ENCODE peak calls at places on chromosomes 6 and 20, in five cellular contexts. D is BE2C, V is bronchial epithelial cell, W is stomach, T is GM12865. H is an unnamed sample.
A peak's percentile ranks its signal among the peaks of the same experiment; 100 is the strongest.

GRCh38 chr6:1285589-1286340 is 26.1 kb upstream of the FOXQ1 start:
- DNase-seq in D (no peak), V (peak; percentile 63), W (no peak), T (no peak), H (no peak)

GRCh38 chr20:31497838-31498540 is 16.3 kb upstream of the HM13 start:
- DNase-seq in D (no peak), V (no peak), W (no peak), T (peak; percentile 20), H (no peak)

GRCh38 chr6:168355716-168356522 is 36.3 kb upstream of the DACT2 start:
- DNase-seq in D (peak; percentile 74), V (no peak), W (peak; percentile 64), T (no peak), H (peak; percentile 77)

GRCh38 chr6:139525415-139525814 is 151.0 kb upstream of the CITED2 start:
- DNase-seq in D (no peak), V (no peak), W (no peak), T (no peak), H (no peak)

GRCh38 chr20:51667002-51667408 is 101.2 kb downstream of the ATP9A start:
- DNase-seq in D (no peak), V (no peak), W (no peak), T (no peak), H (no peak)

GRCh38 chr20:4060054-4060795 is 44.9 kb upstream of the RNF24 start:
- DNase-seq in D (no peak), V (no peak), W (peak; percentile 91), T (peak; percentile 71), H (no peak)

GRCh38 chr6:164927288-164928040 is 381.9 kb downstream of the C6orf118 start:
- DNase-seq in D (peak; percentile 77), V (peak; percentile 33), W (peak; percentile 69), T (peak; percentile 61), H (peak; percentile 83)

GRCh38 chr6:165847407-165848098 is 184.5 kb upstream of the PDE10A start:
- DNase-seq in D (no peak), V (peak; percentile 34), W (peak; percentile 60), T (no peak), H (no peak)

GRCh38 chr6:21914121-21914973 is 320.8 kb downstream of the SOX4 start:
- DNase-seq in D (peak; percentile 48), V (peak; percentile 76), W (peak; percentile 91), T (no peak), H (no peak)

GRCh38 chr20:41170386-41171105 is 33.2 kb downstream of the PLCG1 start:
- DNase-seq in D (no peak), V (no peak), W (no peak), T (no peak), H (no peak)

GRCh38 chr6:29887330-29887818 is 55.0 kb upstream of the HLA-A start:
- DNase-seq in D (no peak), V (no peak), W (peak; percentile 55), T (peak; percentile 52), H (no peak)

GRCh38 chr6:45609141-45609638 is 231.5 kb upstream of the SUPT3H start:
- DNase-seq in D (no peak), V (no peak), W (no peak), T (no peak), H (no peak)

GRCh38 chr20:9531581-9531980 is 17.2 kb downstream of the LAMP5 start:
- DNase-seq in D (no peak), V (peak; percentile 39), W (no peak), T (no peak), H (no peak)

GRCh38 chr20:45826381-45827019 is 612 bp downstream of the TNNC2 start:
- DNase-seq in D (no peak), V (no peak), W (no peak), T (no peak), H (no peak)

GRCh38 chr6:104682722-104683643 is 176.7 kb downstream of the HACE1 start:
- DNase-seq in D (peak; percentile 80), V (peak; percentile 40), W (peak; percentile 40), T (peak; percentile 68), H (peak; percentile 69)

GRCh38 chr20:21184810-21185209 is 58.9 kb downstream of the KIZ start:
- DNase-seq in D (no peak), V (peak; percentile 86), W (no peak), T (no peak), H (no peak)

GRCh38 chr6:126054258-126054702 is 67.9 kb downstream of the TRMT11 start:
- DNase-seq in D (peak; percentile 60), V (no peak), W (no peak), T (no peak), H (no peak)

GRCh38 chr6:157424491-157425020 is 43.6 kb downstream of the ZDHHC14 start:
- DNase-seq in D (no peak), V (no peak), W (no peak), T (no peak), H (no peak)

GRCh38 chr20:13856356-13856755 is 71.5 kb downstream of the NDUFAF5 start:
- DNase-seq in D (no peak), V (peak; percentile 12), W (no peak), T (no peak), H (no peak)

GRCh38 chr6:129251669-129252376 is 368.9 kb downstream of the LAMA2 start:
- DNase-seq in D (peak; percentile 47), V (peak; percentile 76), W (peak; percentile 44), T (peak; percentile 74), H (peak; percentile 58)

GRCh38 chr6:10385512-10386132 is 29.3 kb downstream of the TFAP2A start:
- DNase-seq in D (no peak), V (no peak), W (no peak), T (no peak), H (peak; percentile 28)

GRCh38 chr6:128139519-128139918 is 238.7 kb upstream of the THEMIS start:
- DNase-seq in D (no peak), V (peak; percentile 72), W (no peak), T (no peak), H (no peak)

DNA sequence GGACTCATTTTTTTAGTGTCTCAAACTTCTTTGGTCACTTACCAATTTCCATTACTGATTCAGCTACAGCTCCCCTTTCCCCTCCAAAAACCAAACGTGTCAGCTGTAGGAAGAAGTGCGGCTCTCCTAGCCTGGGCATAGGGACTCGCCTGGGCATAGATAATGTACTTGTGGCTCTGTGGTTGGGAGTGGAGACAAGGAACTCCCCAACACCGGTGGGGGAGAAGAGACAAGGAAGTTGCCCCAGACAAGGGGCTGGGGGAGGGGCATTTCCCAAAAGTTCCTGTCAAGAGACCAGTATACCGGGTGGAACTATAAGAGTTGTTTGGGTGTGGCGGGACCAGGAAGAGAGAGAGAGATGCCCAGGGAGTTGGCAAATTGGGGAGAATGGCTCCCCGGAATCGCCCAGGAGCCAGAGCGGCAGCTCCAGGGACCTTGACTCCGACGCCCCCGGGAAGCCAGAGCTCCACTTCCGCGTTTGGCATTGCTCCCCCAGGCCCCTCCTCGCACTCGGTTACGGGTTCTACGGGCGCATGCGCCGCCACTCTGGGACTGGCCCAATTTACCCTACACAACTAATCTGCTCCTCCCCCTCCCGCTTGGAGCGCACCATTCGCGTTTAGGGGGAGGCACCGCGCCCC is 871 bp upstream of the ZFAND3 start:
- DNase-seq in D (peak; percentile 94), V (peak; percentile 83), W (peak; percentile 98), T (peak; percentile 99), H (peak; percentile 91)
- TF ChIP-seq CTCF in D (no peak), V (no peak), W (no peak), T (no peak), H (no peak)

DNA sequence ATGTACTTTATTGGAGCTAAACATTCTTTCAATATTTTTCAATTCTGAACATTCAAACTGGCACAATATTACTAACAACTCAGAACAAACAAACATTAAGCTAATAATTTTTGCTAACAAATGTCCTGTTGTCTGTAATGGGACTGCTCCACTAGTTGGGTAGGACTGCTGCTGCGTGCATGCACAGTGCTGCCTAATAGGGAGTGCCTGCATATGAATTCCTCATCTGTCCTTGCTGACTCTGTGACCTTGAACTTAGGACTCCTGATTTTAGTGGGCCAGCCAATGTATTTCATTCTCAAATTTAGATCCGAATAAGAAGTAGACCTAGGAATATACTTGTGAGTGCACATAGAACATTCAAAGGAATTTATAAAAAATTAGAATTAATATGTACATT is 196.5 kb upstream of the RAB32 start:
- DNase-seq in D (no peak), V (no peak), W (no peak), T (no peak), H (no peak)
- TF ChIP-seq CTCF in D (no peak), V (no peak), W (no peak), T (no peak), H (no peak)

GRCh38 chr6:53424300-53424699 is 75.5 kb upstream of the ELOVL5 start:
- DNase-seq in D (no peak), V (no peak), W (no peak), T (no peak), H (no peak)
- TF ChIP-seq CTCF in D (no peak), V (no peak), W (no peak), T (no peak), H (no peak)

DNA sequence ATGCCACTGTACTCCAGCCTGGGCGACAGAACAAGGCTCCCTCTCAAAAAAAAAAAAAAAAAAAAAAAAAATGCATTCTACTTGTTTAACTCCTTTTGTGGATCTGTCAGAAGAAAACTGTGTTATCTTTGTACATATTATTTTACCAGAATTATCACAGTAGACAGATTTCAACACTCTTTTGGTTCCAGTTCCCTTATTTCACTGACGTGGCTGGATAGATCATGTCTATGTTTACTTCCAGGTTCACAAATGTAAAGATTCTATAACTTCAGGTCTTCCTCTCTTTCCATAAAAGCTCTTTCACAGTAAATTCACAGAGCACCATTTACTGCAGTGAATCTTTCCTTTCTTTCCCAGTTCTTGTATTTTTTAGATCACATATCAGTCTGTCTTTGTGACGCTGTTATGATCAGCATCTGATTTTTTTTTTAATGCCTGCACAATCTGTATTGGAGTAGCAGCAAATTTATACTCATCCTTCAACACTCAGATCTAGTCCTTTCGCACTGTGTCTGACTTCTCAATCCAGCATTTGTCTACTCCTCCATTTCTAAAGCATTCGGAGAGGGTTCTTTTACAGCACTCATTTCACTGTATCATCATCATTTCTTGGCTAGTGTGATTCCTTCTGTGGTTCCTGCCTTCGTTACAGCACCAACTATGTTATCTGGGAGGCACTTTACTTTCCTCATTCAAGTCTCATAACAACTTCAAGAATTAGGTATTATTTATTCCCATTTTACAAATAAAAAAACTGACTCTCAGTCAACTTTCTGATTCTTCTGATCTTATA is 18.2 kb downstream of the NUDT3 start:
- DNase-seq in D (no peak), V (no peak), W (no peak), T (peak; percentile 9), H (no peak)
- TF ChIP-seq CTCF in D (no peak), V (no peak), W (no peak), T (no peak), H (no peak)

GRCh38 chr6:150741633-150742200 is 123.8 kb upstream of the MTHFD1L start:
- DNase-seq in D (no peak), V (no peak), W (no peak), T (peak; percentile 51), H (no peak)
- TF ChIP-seq CTCF in D (peak; percentile 48), V (peak; percentile 41), W (no peak), T (peak; percentile 44), H (peak; percentile 51)

GRCh38 chr20:44196278-44196677 is 9.3 kb upstream of the JPH2 start:
- DNase-seq in D (no peak), V (no peak), W (no peak), T (no peak), H (no peak)
- TF ChIP-seq CTCF in D (peak; percentile 32), V (no peak), W (no peak), T (no peak), H (no peak)

GRCh38 chr6:20086992-20087391 is 125.3 kb downstream of the MBOAT1 start:
- DNase-seq in D (no peak), V (no peak), W (no peak), T (no peak), H (no peak)
- TF ChIP-seq CTCF in D (no peak), V (no peak), W (no peak), T (no peak), H (no peak)

H was measured in nephron progenitor cell.